ENCODE peak calls at places on chromosomes 4 and X, in seven cellular contexts. G is HT-29; P is AG20443; W is progenitor cell of endocrine pancreas; R is amygdala; K is NCI-H1436; T is activated CD8-positive, alpha-beta T cell treated with anti-CD3 and anti-CD28 coated beads, Interleukin-2, amount 10 ng/mL, durations not matched to agents 7 days and 5 days. J is an unnamed sample.

GRCh38 chr4:7000421-7001176 is 42.6 kb upstream of the TADA2B start:
- DNase-seq in P (peak), K (no peak), W (no peak), R (no peak), G (no peak), T (no peak), J (no peak)

GRCh38 chrX:34778961-34779360 is 121.9 kb upstream of the TMEM47 start:
- DNase-seq in P (peak), W (no peak), R (no peak), K (no peak), G (no peak), T (no peak), J (no peak)

GRCh38 chrX:47577901-47578300 is 4.3 kb upstream of the TIMP1 start:
- DNase-seq in G (no peak), R (no peak), W (no peak), T (no peak), K (no peak), P (no peak), J (no peak)

GRCh38 chr4:168511780-168512467 is 15.1 kb downstream of the PALLD start:
- DNase-seq in P (no peak), W (no peak), T (peak), G (no peak), R (no peak), K (no peak), J (no peak)

GRCh38 chr4:122584517-122584916 is 36.3 kb downstream of the IL21 start:
- DNase-seq in K (no peak), G (no peak), P (peak), W (no peak), T (no peak), R (no peak), J (no peak)

GRCh38 chrX:152904151-152905080 is 6.5 kb downstream of the ZNF185 start:
- DNase-seq in G (peak), W (peak), T (peak), P (peak), K (peak), R (no peak), J (peak)

GRCh38 chr4:155529761-155530160 is 136.9 kb upstream of the GUCY1A1 start:
- DNase-seq in P (no peak), K (no peak), T (no peak), R (no peak), G (peak), W (no peak), J (no peak)

GRCh38 chrX:96907888-96908287 is 24.2 kb downstream of the RPA4 start:
- DNase-seq in P (no peak), T (no peak), W (no peak), R (no peak), G (no peak), K (no peak), J (no peak)

GRCh38 chr4:16860506-16860905 is 37.9 kb downstream of the LDB2 start:
- DNase-seq in R (no peak), T (no peak), W (no peak), G (no peak), K (no peak), P (peak), J (no peak)

GRCh38 chr4:55658657-55659056 is 22.6 kb upstream of the NMU start:
- DNase-seq in R (no peak), W (no peak), P (no peak), G (no peak), K (no peak), T (no peak), J (no peak)

GRCh38 chr4:4864940-4865704 is 5.7 kb downstream of the MSX1 start:
- DNase-seq in T (no peak), W (no peak), P (no peak), G (no peak), R (no peak), K (no peak), J (no peak)

GRCh38 chrX:103687073-103687695 is 685 bp upstream of the MORF4L2 start:
- DNase-seq in G (peak), T (peak), W (peak), P (peak), R (peak), K (peak), J (no peak)

GRCh38 chr4:54015421-54016065 is 48.9 kb downstream of the CHIC2 start:
- DNase-seq in W (no peak), K (no peak), T (no peak), R (no peak), G (no peak), P (no peak), J (no peak)

GRCh38 chr4:17662694-17663093 is 48.3 kb downstream of the MED28 start:
- DNase-seq in W (no peak), K (no peak), G (no peak), T (no peak), R (no peak), P (no peak), J (no peak)

GRCh38 chr4:17934286-17934685 is 87.3 kb downstream of the LCORL start:
- DNase-seq in P (no peak), R (no peak), G (no peak), K (no peak), W (no peak), T (no peak), J (no peak)

GRCh38 chrX:68703849-68704248 is 56.4 kb downstream of the STARD8 start:
- DNase-seq in G (no peak), W (no peak), R (no peak), K (no peak), T (no peak), P (no peak), J (no peak)

GRCh38 chr4:6402566-6403399 is 69.6 kb downstream of the PPP2R2C start:
- DNase-seq in P (no peak), K (no peak), R (no peak), T (no peak), G (peak), W (no peak), J (no peak)